ENCODE peak calls at places on chromosomes 11 and 22, in six cellular contexts. One of them, this sample, is unnamed.
A peak's percentile ranks its signal among the peaks of the same experiment; 100 is the strongest.

GRCh38 chr22:35681454-35682050 is 33.3 kb downstream of the APOL6 start:
- DNase-seq in IMR-90: no peak
- DNase-seq in HepG2: no peak
- DNase-seq in neuronal stem cell: no peak
- DNase-seq in H9: no peak
- DNase-seq in SK-N-SH: no peak
- DNase-seq in this sample: no peak

GRCh38 chr11:23370580-23371275 is 510.5 kb upstream of the CCDC179 start:
- DNase-seq in neuronal stem cell: no peak
- DNase-seq in HepG2: no peak
- DNase-seq in SK-N-SH: no peak
- DNase-seq in IMR-90: peak; percentile 10
- DNase-seq in H9: no peak
- DNase-seq in this sample: no peak

GRCh38 chr22:21797444-21798221 is 62.0 kb upstream of the YPEL1 start:
- DNase-seq in neuronal stem cell: no peak
- DNase-seq in IMR-90: peak; percentile 31
- DNase-seq in SK-N-SH: no peak
- DNase-seq in HepG2: no peak
- DNase-seq in H9: no peak
- DNase-seq in this sample: no peak

GRCh38 chr11:79173615-79174014 is 267.2 kb downstream of the TENM4 start:
- DNase-seq in IMR-90: peak; percentile 77
- DNase-seq in HepG2: no peak
- DNase-seq in neuronal stem cell: no peak
- DNase-seq in SK-N-SH: no peak
- DNase-seq in H9: no peak
- DNase-seq in this sample: no peak

GRCh38 chr11:122258446-122258994 is 142.5 kb upstream of the BLID start:
- DNase-seq in H9: no peak
- DNase-seq in HepG2: no peak
- DNase-seq in SK-N-SH: no peak
- DNase-seq in IMR-90: no peak
- DNase-seq in neuronal stem cell: no peak
- DNase-seq in this sample: no peak

GRCh38 chr11:48001438-48002021 is 21.2 kb downstream of the PTPRJ start:
- DNase-seq in HepG2: no peak
- DNase-seq in neuronal stem cell: no peak
- DNase-seq in IMR-90: peak; percentile 94
- DNase-seq in SK-N-SH: no peak
- DNase-seq in H9: no peak
- DNase-seq in this sample: no peak

GRCh38 chr11:62394825-62395538 is 23.9 kb upstream of the SCGB1A1 start:
- DNase-seq in SK-N-SH: peak; percentile 89
- DNase-seq in H9: peak; percentile 83
- DNase-seq in IMR-90: peak; percentile 80
- DNase-seq in neuronal stem cell: peak; percentile 78
- DNase-seq in HepG2: peak; percentile 71
- DNase-seq in this sample: peak; percentile 63

GRCh38 chr11:92770419-92770818 is 199.0 kb upstream of the MTNR1B start:
- DNase-seq in SK-N-SH: no peak
- DNase-seq in HepG2: no peak
- DNase-seq in IMR-90: no peak
- DNase-seq in H9: no peak
- DNase-seq in neuronal stem cell: no peak
- DNase-seq in this sample: no peak

GRCh38 chr22:36951746-36952145 is 38.3 kb downstream of the CSF2RB start:
- DNase-seq in neuronal stem cell: no peak
- DNase-seq in H9: no peak
- DNase-seq in IMR-90: no peak
- DNase-seq in SK-N-SH: no peak
- DNase-seq in HepG2: no peak
- DNase-seq in this sample: no peak

GRCh38 chr22:36954251-36955014 is 41.0 kb downstream of the CSF2RB start:
- DNase-seq in neuronal stem cell: no peak
- DNase-seq in IMR-90: no peak
- DNase-seq in HepG2: no peak
- DNase-seq in SK-N-SH: no peak
- DNase-seq in H9: no peak
- DNase-seq in this sample: no peak

GRCh38 chr22:36958366-36958765 is 44.9 kb downstream of the CSF2RB start:
- DNase-seq in HepG2: no peak
- DNase-seq in SK-N-SH: no peak
- DNase-seq in H9: no peak
- DNase-seq in IMR-90: no peak
- DNase-seq in neuronal stem cell: no peak
- DNase-seq in this sample: no peak

GRCh38 chr22:36953239-36954080 is 40.0 kb downstream of the CSF2RB start:
- DNase-seq in HepG2: no peak
- DNase-seq in neuronal stem cell: no peak
- DNase-seq in H9: no peak
- DNase-seq in IMR-90: no peak
- DNase-seq in SK-N-SH: no peak
- DNase-seq in this sample: no peak

GRCh38 chr22:36955691-36956090 is 42.3 kb downstream of the CSF2RB start:
- DNase-seq in SK-N-SH: no peak
- DNase-seq in neuronal stem cell: no peak
- DNase-seq in IMR-90: no peak
- DNase-seq in H9: no peak
- DNase-seq in HepG2: no peak
- DNase-seq in this sample: no peak
- H3K27ac ChIP-seq in SK-N-SH: no peak overlapping the region
- H3K27ac ChIP-seq in neuronal stem cell: no peak overlapping the region
- H3K27ac ChIP-seq in IMR-90: no peak overlapping the region
- H3K27ac ChIP-seq in H9: no peak overlapping the region
- H3K27ac ChIP-seq in HepG2: no peak overlapping the region
- H3K27ac ChIP-seq in this sample: no peak overlapping the region

GRCh38 chr11:125367710-125368109 is 128.4 kb downstream of the FEZ1 start:
- DNase-seq in HepG2: no peak
- DNase-seq in H9: no peak
- DNase-seq in neuronal stem cell: no peak
- DNase-seq in SK-N-SH: no peak
- DNase-seq in IMR-90: no peak
- DNase-seq in this sample: no peak

GRCh38 chr11:125369808-125370207 is 126.3 kb downstream of the FEZ1 start:
- DNase-seq in IMR-90: no peak
- DNase-seq in neuronal stem cell: no peak
- DNase-seq in SK-N-SH: no peak
- DNase-seq in H9: no peak
- DNase-seq in HepG2: no peak
- DNase-seq in this sample: no peak

GRCh38 chr11:125364085-125364822 is 131.8 kb downstream of the FEZ1 start:
- DNase-seq in SK-N-SH: no peak
- DNase-seq in IMR-90: peak; percentile 81
- DNase-seq in neuronal stem cell: no peak
- DNase-seq in H9: no peak
- DNase-seq in HepG2: no peak
- DNase-seq in this sample: no peak

GRCh38 chr11:125368757-125369156 is 127.3 kb downstream of the FEZ1 start:
- DNase-seq in HepG2: no peak
- DNase-seq in H9: no peak
- DNase-seq in neuronal stem cell: no peak
- DNase-seq in SK-N-SH: no peak
- DNase-seq in IMR-90: no peak
- DNase-seq in this sample: no peak

DNA sequence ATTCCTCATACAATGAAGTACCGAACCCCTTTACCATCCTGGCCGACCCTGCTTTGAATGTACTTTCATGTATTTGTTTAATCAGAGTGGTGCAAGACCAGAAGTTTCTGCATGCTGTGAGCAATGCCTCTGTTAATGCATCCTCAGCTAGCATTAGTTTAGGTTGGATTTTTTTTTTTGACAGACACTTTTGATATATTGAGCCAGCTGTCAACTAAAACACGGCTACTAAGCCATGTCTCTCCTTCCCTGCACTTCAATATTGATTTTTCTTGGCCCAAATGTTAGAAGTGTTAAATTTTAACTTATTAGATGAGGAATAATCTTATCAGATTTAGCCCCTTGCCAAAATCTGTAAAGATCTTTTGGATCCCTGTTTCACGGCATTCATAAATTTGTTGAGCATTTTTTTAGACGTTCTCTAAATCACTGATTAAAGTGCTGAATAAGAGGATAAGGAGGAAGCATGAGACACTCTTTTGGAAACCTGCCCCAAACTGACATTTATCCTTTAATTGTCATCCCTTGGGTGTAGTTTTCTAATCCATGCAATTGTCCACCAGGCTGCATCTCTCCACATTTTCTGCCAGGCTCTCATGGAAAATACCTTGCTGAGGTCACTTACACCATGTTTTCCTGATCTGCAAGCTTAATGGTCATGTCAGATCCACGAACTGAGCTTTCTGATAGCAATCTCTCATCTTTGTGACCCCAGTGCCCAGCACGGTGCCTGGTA is 130.7 kb downstream of the FEZ1 start:
- DNase-seq in IMR-90: no peak
- DNase-seq in H9: no peak
- DNase-seq in HepG2: no peak
- DNase-seq in neuronal stem cell: no peak
- DNase-seq in SK-N-SH: no peak
- DNase-seq in this sample: peak; percentile 57
- H3K27ac ChIP-seq in IMR-90: no peak overlapping the region
- H3K27ac ChIP-seq in H9: no peak overlapping the region
- H3K27ac ChIP-seq in HepG2: no peak overlapping the region
- H3K27ac ChIP-seq in neuronal stem cell: no peak overlapping the region
- H3K27ac ChIP-seq in SK-N-SH: no peak overlapping the region
- H3K27ac ChIP-seq in this sample: no peak overlapping the region

GRCh38 chr22:48923165-48923875 is 904.4 kb downstream of the BRD1 start:
- DNase-seq in H9: no peak
- DNase-seq in neuronal stem cell: no peak
- DNase-seq in HepG2: no peak
- DNase-seq in IMR-90: no peak
- DNase-seq in SK-N-SH: no peak
- DNase-seq in this sample: no peak

GRCh38 chr22:48923909-48924475 is 903.7 kb downstream of the BRD1 start:
- DNase-seq in HepG2: no peak
- DNase-seq in neuronal stem cell: no peak
- DNase-seq in SK-N-SH: no peak
- DNase-seq in IMR-90: no peak
- DNase-seq in H9: no peak
- DNase-seq in this sample: no peak

GRCh38 chr22:48927591-48927990 is 900.1 kb downstream of the BRD1 start:
- DNase-seq in neuronal stem cell: no peak
- DNase-seq in HepG2: no peak
- DNase-seq in SK-N-SH: no peak
- DNase-seq in IMR-90: no peak
- DNase-seq in H9: no peak
- DNase-seq in this sample: no peak

GRCh38 chr22:48926663-48927062 is 901.0 kb downstream of the BRD1 start:
- DNase-seq in HepG2: no peak
- DNase-seq in SK-N-SH: no peak
- DNase-seq in neuronal stem cell: no peak
- DNase-seq in H9: no peak
- DNase-seq in IMR-90: no peak
- DNase-seq in this sample: no peak

DNA sequence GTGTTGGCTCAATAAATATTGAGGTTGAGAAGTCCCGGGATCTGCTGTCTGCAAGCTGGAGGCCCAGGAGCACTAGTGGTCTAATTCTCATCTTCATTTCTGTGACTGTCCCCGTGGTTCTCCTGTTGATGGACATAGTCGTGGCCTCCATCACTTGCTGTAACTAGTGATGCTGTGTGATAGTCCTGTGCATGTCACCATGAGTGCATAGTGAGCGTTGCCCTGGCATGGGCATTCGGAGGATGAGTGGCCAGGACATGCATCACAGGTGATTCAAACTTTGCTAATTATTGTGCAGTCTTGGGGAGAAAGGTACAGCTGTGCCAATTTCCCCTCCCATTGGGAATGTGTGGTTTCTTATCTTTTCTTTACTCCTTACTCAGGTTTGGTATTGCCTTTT is 902.2 kb downstream of the BRD1 start:
- DNase-seq in neuronal stem cell: no peak
- DNase-seq in IMR-90: no peak
- DNase-seq in SK-N-SH: no peak
- DNase-seq in HepG2: no peak
- DNase-seq in H9: no peak
- DNase-seq in this sample: no peak
- H3K27ac ChIP-seq in neuronal stem cell: no peak overlapping the region
- H3K27ac ChIP-seq in IMR-90: no peak overlapping the region
- H3K27ac ChIP-seq in SK-N-SH: no peak overlapping the region
- H3K27ac ChIP-seq in HepG2: no peak overlapping the region
- H3K27ac ChIP-seq in H9: no peak overlapping the region
- H3K27ac ChIP-seq in this sample: no peak overlapping the region

GRCh38 chr11:104895619-104896018 is 2.6 kb downstream of the CASP12 start:
- DNase-seq in SK-N-SH: no peak
- DNase-seq in neuronal stem cell: no peak
- DNase-seq in IMR-90: no peak
- DNase-seq in H9: no peak
- DNase-seq in HepG2: no peak
- DNase-seq in this sample: no peak

GRCh38 chr11:104897891-104898684 is at the start of gene CASP12:
- DNase-seq in neuronal stem cell: no peak
- DNase-seq in SK-N-SH: no peak
- DNase-seq in IMR-90: peak; percentile 32
- DNase-seq in HepG2: no peak
- DNase-seq in H9: no peak
- DNase-seq in this sample: no peak

GRCh38 chr11:104893876-104894275 is 4.4 kb downstream of the CASP12 start:
- DNase-seq in H9: no peak
- DNase-seq in SK-N-SH: no peak
- DNase-seq in HepG2: no peak
- DNase-seq in neuronal stem cell: no peak
- DNase-seq in IMR-90: no peak
- DNase-seq in this sample: no peak

GRCh38 chr11:104899226-104899625 is 966 bp upstream of the CASP12 start:
- DNase-seq in SK-N-SH: no peak
- DNase-seq in IMR-90: no peak
- DNase-seq in HepG2: no peak
- DNase-seq in H9: no peak
- DNase-seq in neuronal stem cell: no peak
- DNase-seq in this sample: no peak

DNA sequence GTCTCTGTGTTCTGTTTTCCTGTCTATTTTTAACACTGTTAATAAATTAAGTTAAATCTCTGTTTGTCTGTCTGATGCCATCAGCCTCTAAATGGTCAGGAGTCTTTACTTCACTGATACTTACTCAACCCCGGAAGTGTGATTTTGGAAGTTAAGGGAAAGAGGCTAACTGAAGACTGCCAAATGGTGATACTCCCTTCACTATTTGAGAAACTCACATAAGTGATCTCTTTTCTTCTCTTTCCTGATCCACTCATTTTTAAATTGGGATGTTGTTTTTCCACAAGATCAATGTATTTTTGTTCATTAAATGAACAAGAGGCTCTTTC is 389 bp upstream of the CASP12 start:
- DNase-seq in neuronal stem cell: no peak
- DNase-seq in IMR-90: no peak
- DNase-seq in SK-N-SH: no peak
- DNase-seq in HepG2: no peak
- DNase-seq in H9: no peak
- DNase-seq in this sample: no peak
- H3K27ac ChIP-seq in neuronal stem cell: no peak overlapping the region
- H3K27ac ChIP-seq in IMR-90: no peak overlapping the region
- H3K27ac ChIP-seq in SK-N-SH: no peak overlapping the region
- H3K27ac ChIP-seq in HepG2: no peak overlapping the region
- H3K27ac ChIP-seq in H9: no peak overlapping the region
- H3K27ac ChIP-seq in this sample: no peak overlapping the region

DNA sequence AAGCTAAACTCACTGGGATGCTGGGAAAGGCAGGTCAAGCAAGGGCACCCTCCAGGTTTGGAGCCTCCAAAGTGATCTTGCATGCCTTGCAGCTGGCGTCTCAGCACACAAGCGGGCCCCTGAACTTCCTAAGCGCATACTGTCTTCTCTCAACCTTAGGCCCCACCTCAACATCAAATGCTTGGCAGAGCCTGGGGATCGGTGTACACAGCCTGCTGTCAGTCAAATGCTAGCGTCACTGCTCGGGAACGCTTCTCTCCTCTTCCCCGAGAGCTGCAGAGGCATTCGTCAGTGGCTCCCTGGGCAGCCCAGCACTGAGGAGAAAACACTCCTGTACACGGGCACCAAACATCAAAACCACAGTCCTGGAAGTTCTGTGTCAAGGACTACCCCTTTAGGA is 124.9 kb downstream of the C11orf58 start:
- DNase-seq in H9: no peak
- DNase-seq in SK-N-SH: no peak
- DNase-seq in neuronal stem cell: no peak
- DNase-seq in IMR-90: no peak
- DNase-seq in HepG2: no peak
- DNase-seq in this sample: no peak
- H3K27ac ChIP-seq in H9: no peak overlapping the region
- H3K27ac ChIP-seq in SK-N-SH: no peak overlapping the region
- H3K27ac ChIP-seq in neuronal stem cell: no peak overlapping the region
- H3K27ac ChIP-seq in IMR-90: no peak overlapping the region
- H3K27ac ChIP-seq in HepG2: no peak overlapping the region
- H3K27ac ChIP-seq in this sample: no peak overlapping the region

This sample was measured in WERI-Rb-1.